ENCODE peak calls at places on chromosomes 7 and 10, in nine cellular contexts. W is H9, P is brain microvascular endothelial cell, F is HFF-Myc, G is MCF 10A, Z is K562, C is breast epithelium, J is GM13977, R is cardiac fibroblast. Y is an unnamed sample.

GRCh38 chr10:71274901-71275796 is 43.9 kb upstream of the SLC29A3 start:
- DNase-seq in W (no peak), P (no peak), F (no peak), G (no peak), Z (no peak), C (no peak), J (no peak), R (no peak), Y (no peak)

GRCh38 chr10:81472927-81473470 is 402.0 kb upstream of the NRG3 start:
- DNase-seq in W (peak; percentile 72), P (no peak), F (no peak), G (no peak), Z (no peak), C (no peak), J (no peak), R (no peak), Y (no peak)

GRCh38 chr10:132471484-132471883 is 66.1 kb upstream of the INPP5A start:
- DNase-seq in W (no peak), P (no peak), F (no peak), G (no peak), Z (no peak), C (no peak), J (no peak), R (no peak), Y (no peak)

GRCh38 chr7:105188201-105188600 is 174.2 kb downstream of the KMT2E start:
- DNase-seq in W (no peak), P (no peak), F (no peak), G (no peak), Z (no peak), C (no peak), J (no peak), R (peak; percentile 54), Y (no peak)

GRCh38 chr7:88312061-88312663 is 5.5 kb upstream of the STEAP4 start:
- DNase-seq in W (no peak), P (no peak), F (no peak), G (no peak), Z (no peak), C (no peak), J (no peak), R (peak; percentile 55), Y (no peak)

GRCh38 chr10:62433181-62433692 is 59.1 kb downstream of the ZNF365 start:
- DNase-seq in W (no peak), P (peak; percentile 97), F (peak; percentile 93), G (peak; percentile 90), Z (peak; percentile 23), C (peak; percentile 27), J (peak; percentile 24), R (peak; percentile 98), Y (no peak)

GRCh38 chr10:48509974-48510692 is 94.7 kb downstream of the ARHGAP22 start:
- DNase-seq in W (peak; percentile 38), P (no peak), F (no peak), G (peak; percentile 21), Z (peak; percentile 53), C (no peak), J (peak; percentile 60), R (no peak), Y (no peak)

GRCh38 chr7:22647451-22648257 is 79.3 kb upstream of the IL6 start:
- DNase-seq in W (no peak), P (peak; percentile 96), F (peak; percentile 29), G (peak; percentile 38), Z (peak; percentile 70), C (no peak), J (no peak), R (peak; percentile 93), Y (no peak)

GRCh38 chr10:96338279-96338925 is 20.4 kb downstream of the OPALIN start:
- DNase-seq in W (no peak), P (no peak), F (no peak), G (no peak), Z (no peak), C (no peak), J (no peak), R (no peak), Y (no peak)

GRCh38 chr10:124911124-124912051 is 30.5 kb upstream of the ZRANB1 start:
- DNase-seq in W (no peak), P (peak; percentile 67), F (no peak), G (no peak), Z (peak; percentile 57), C (no peak), J (no peak), R (peak; percentile 62), Y (no peak)

GRCh38 chr10:102003541-102003940 is 52.4 kb downstream of the ARMH3 start:
- DNase-seq in W (no peak), P (no peak), F (no peak), G (peak; percentile 62), Z (no peak), C (no peak), J (no peak), R (peak; percentile 84), Y (no peak)

GRCh38 chr10:102646610-102647432 is 2.5 kb downstream of the TRIM8 start:
- DNase-seq in W (no peak), P (no peak), F (no peak), G (no peak), Z (no peak), C (no peak), J (no peak), R (peak; percentile 43), Y (peak; percentile 52)

GRCh38 chr10:112826018-112826697 is 123.9 kb upstream of the TCF7L2 start:
- DNase-seq in W (no peak), P (no peak), F (no peak), G (peak; percentile 36), Z (no peak), C (no peak), J (no peak), R (no peak), Y (no peak)

GRCh38 chr7:151888079-151888673 is 11.3 kb upstream of the PRKAG2 start:
- DNase-seq in W (no peak), P (no peak), F (no peak), G (no peak), Z (no peak), C (no peak), J (no peak), R (no peak), Y (no peak)

GRCh38 chr10:33332183-33333031 is 2.1 kb downstream of the NRP1 start:
- DNase-seq in W (no peak), P (no peak), F (no peak), G (peak; percentile 65), Z (no peak), C (no peak), J (no peak), R (peak; percentile 60), Y (no peak)

GRCh38 chr7:1867861-1868260 is 197.8 kb downstream of the ELFN1 start:
- DNase-seq in W (no peak), P (no peak), F (no peak), G (no peak), Z (no peak), C (no peak), J (no peak), R (no peak), Y (no peak)

GRCh38 chr10:73577788-73578187 is 13.4 kb downstream of the USP54 start:
- DNase-seq in W (no peak), P (no peak), F (no peak), G (peak; percentile 78), Z (no peak), C (peak; percentile 94), J (no peak), R (peak; percentile 66), Y (no peak)

GRCh38 chr10:34526758-34527730 is 288.1 kb downstream of the PARD3 start:
- DNase-seq in W (peak; percentile 60), P (peak; percentile 93), F (peak; percentile 91), G (peak; percentile 86), Z (no peak), C (no peak), J (no peak), R (peak; percentile 97), Y (no peak)

GRCh38 chr10:120453319-120453718 is 3.7 kb upstream of the PLPP4 start:
- DNase-seq in W (no peak), P (no peak), F (no peak), G (no peak), Z (no peak), C (no peak), J (no peak), R (no peak), Y (no peak)

GRCh38 chr10:30029164-30029889 is 30.1 kb downstream of the JCAD start:
- DNase-seq in W (no peak), P (no peak), F (no peak), G (no peak), Z (no peak), C (no peak), J (no peak), R (no peak), Y (no peak)

GRCh38 chr7:139613971-139614411 is 90.5 kb downstream of the CLEC2L start:
- DNase-seq in W (peak; percentile 56), P (no peak), F (no peak), G (no peak), Z (no peak), C (no peak), J (no peak), R (no peak), Y (no peak)

GRCh38 chr10:96470108-96470743 is 43.5 kb downstream of the TLL2 start:
- DNase-seq in W (peak; percentile 71), P (peak; percentile 48), F (no peak), G (peak; percentile 66), Z (peak; percentile 45), C (no peak), J (peak; percentile 73), R (peak; percentile 19), Y (peak; percentile 76)

GRCh38 chr10:86285136-86285790 is 81.3 kb downstream of the GRID1 start:
- DNase-seq in W (peak; percentile 11), P (no peak), F (no peak), G (no peak), Z (no peak), C (peak; percentile 13), J (no peak), R (no peak), Y (peak; percentile 9)

GRCh38 chr7:28748934-28749584 is 209.1 kb downstream of the TRIL start:
- DNase-seq in W (no peak), P (peak; percentile 53), F (peak; percentile 48), G (peak; percentile 79), Z (peak; percentile 7), C (no peak), J (no peak), R (peak; percentile 66), Y (no peak)
- TF ChIP-seq CTCF in W (no peak), P (no peak), F (no peak), G (no peak), Z (no peak), C (no peak), J (peak; percentile 3), R (no peak), Y (no peak)

GRCh38 chr7:25995893-25996529 is 156.0 kb upstream of the NFE2L3 start:
- DNase-seq in W (no peak), P (no peak), F (no peak), G (no peak), Z (no peak), C (no peak), J (no peak), R (no peak), Y (no peak)
- TF ChIP-seq CTCF in W (peak; percentile 41), P (no peak), F (no peak), G (no peak), Z (peak; percentile 20), C (no peak), J (no peak), R (no peak), Y (no peak)

GRCh38 chr10:1360011-1360580 is 303.9 kb downstream of the WDR37 start:
- DNase-seq in W (peak; percentile 76), P (no peak), F (no peak), G (no peak), Z (peak; percentile 34), C (no peak), J (no peak), R (no peak), Y (peak; percentile 46)
- TF ChIP-seq CTCF in W (peak; percentile 82), P (peak; percentile 18), F (no peak), G (no peak), Z (peak; percentile 70), C (no peak), J (no peak), R (no peak), Y (peak; percentile 59)

GRCh38 chr10:794382-794956 is 105.0 kb upstream of the DIP2C start:
- DNase-seq in W (peak; percentile 53), P (no peak), F (no peak), G (no peak), Z (no peak), C (no peak), J (no peak), R (peak; percentile 42), Y (no peak)
- TF ChIP-seq CTCF in W (peak; percentile 60), P (peak; percentile 56), F (no peak), G (no peak), Z (no peak), C (no peak), J (no peak), R (peak; percentile 31), Y (no peak)